ENCODE peak calls at places on chromosome 14, in four cellular contexts. Y is cardiac muscle cell, W is tibial artery, B is endodermal cell. O is an unnamed sample.

GRCh38 chr14:58749066-58749669 is 111.4 kb downstream of the DACT1 start:
- DNase-seq in W (peak), Y (peak), B (no peak), O (no peak)

GRCh38 chr14:35121026-35121886 is 534 bp downstream of the PPP2R3C start:
- DNase-seq in B (peak), W (peak), Y (no peak), O (no peak)

GRCh38 chr14:20327005-20327869 is 5.8 kb downstream of the CCNB1IP1 start:
- DNase-seq in B (no peak), Y (peak), W (no peak), O (no peak)

GRCh38 chr14:68476965-68477455 is 315.9 kb downstream of the ZFP36L1 start:
- DNase-seq in B (no peak), W (no peak), Y (no peak), O (no peak)

GRCh38 chr14:69107407-69108003 is 45.4 kb downstream of the DCAF5 start:
- DNase-seq in W (no peak), Y (peak), B (peak), O (no peak)

GRCh38 chr14:32202468-32202865 is 602 bp downstream of the RNU6-8 start:
- DNase-seq in B (peak), W (no peak), Y (peak), O (no peak)

GRCh38 chr14:58865520-58866281 is 227.9 kb downstream of the DACT1 start:
- DNase-seq in Y (no peak), W (no peak), B (no peak), O (peak)

GRCh38 chr14:29016050-29016900 is 249.7 kb downstream of the FOXG1 start:
- DNase-seq in Y (peak), B (peak), W (no peak), O (peak)

GRCh38 chr14:73290279-73290678 is 53.0 kb downstream of the PAPLN start:
- DNase-seq in W (no peak), Y (no peak), B (no peak), O (no peak)

GRCh38 chr14:52730708-52731111 is 744 bp downstream of the STYX start:
- DNase-seq in W (no peak), B (no peak), Y (no peak), O (no peak)

GRCh38 chr14:89378119-89378518 is 38.9 kb downstream of the FOXN3 start:
- DNase-seq in Y (no peak), B (no peak), W (no peak), O (no peak)

GRCh38 chr14:99148861-99149610 is 123.0 kb downstream of the BCL11B start:
- DNase-seq in W (peak), Y (no peak), B (peak), O (peak)

GRCh38 chr14:95464103-95464502 is 52.3 kb downstream of the SYNE3 start:
- DNase-seq in W (no peak), Y (no peak), B (no peak), O (no peak)

GRCh38 chr14:54343276-54344121 is 53.3 kb upstream of the CDKN3 start:
- DNase-seq in B (no peak), W (no peak), Y (no peak), O (no peak)

GRCh38 chr14:67943947-67944346 is 124.4 kb downstream of the RAD51B start:
- DNase-seq in W (peak), Y (peak), B (peak), O (peak)

GRCh38 chr14:51929156-51929555 is 60.2 kb upstream of the RTRAF start:
- DNase-seq in B (no peak), Y (no peak), W (no peak), O (no peak)

GRCh38 chr14:100192672-100193416 is 33.4 kb upstream of the DEGS2 start:
- DNase-seq in W (peak), B (peak), Y (peak), O (peak)
- H3K4me3 ChIP-seq in W (peak), B (no peak), Y (peak), O (peak)

GRCh38 chr14:92465353-92466067 is 48.1 kb upstream of the RIN3 start:
- DNase-seq in B (peak), Y (no peak), W (no peak), O (no peak)
- H3K4me3 ChIP-seq in B (no peak), Y (no peak), W (no peak), O (no peak)

DNA sequence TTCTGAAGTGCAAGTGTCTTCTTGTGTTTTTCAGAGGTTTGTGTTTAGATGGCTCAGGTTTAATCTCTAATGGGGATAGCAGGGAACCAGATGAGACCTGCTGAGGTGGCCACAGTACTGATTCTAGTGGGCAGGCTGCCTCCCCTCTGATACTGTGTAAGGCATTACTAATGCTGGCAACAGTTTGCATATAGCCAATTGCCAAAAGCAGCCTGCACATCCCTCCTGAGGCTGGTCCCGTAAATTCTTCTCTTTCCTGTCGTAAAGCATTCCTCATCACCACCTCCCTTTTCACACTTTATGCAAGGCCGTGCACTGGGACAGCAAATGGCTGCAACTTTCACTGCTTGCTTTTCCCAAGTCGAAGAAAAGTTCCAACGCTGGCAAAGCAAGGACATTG is 178.4 kb upstream of the HIF1A start:
- DNase-seq in B (peak), W (no peak), Y (no peak), O (no peak)
- H3K4me3 ChIP-seq in B (no peak), W (no peak), Y (no peak), O (no peak)

GRCh38 chr14:105419305-105420091 is at the start of gene MTA1:
- DNase-seq in W (no peak), B (no peak), Y (peak), O (no peak)

GRCh38 chr14:105422695-105423487 is 3.3 kb downstream of the MTA1 start:
- DNase-seq in B (no peak), W (no peak), Y (no peak), O (no peak)

GRCh38 chr14:105420141-105420975 is 731 bp downstream of the MTA1 start:
- DNase-seq in B (no peak), Y (no peak), W (no peak), O (no peak)

GRCh38 chr14:105421723-105422615 is 2.3 kb downstream of the MTA1 start:
- DNase-seq in Y (no peak), W (no peak), B (no peak), O (no peak)

GRCh38 chr14:105420976-105421674 is 1.5 kb downstream of the MTA1 start:
- DNase-seq in W (no peak), Y (no peak), B (no peak), O (no peak)
- H3K4me3 ChIP-seq in W (peak), Y (peak), B (peak), O (peak)

GRCh38 chr14:50381823-50382287 is 14.8 kb downstream of the CDKL1 start:
- DNase-seq in Y (no peak), B (no peak), W (no peak), O (no peak)

GRCh38 chr14:50380455-50380854 is 16.2 kb downstream of the CDKL1 start:
- DNase-seq in Y (no peak), W (no peak), B (no peak), O (no peak)

GRCh38 chr14:50381008-50381407 is 15.7 kb downstream of the CDKL1 start:
- DNase-seq in B (no peak), W (no peak), Y (no peak), O (no peak)

GRCh38 chr14:50387543-50387942 is 9.1 kb downstream of the CDKL1 start:
- DNase-seq in W (no peak), B (no peak), Y (no peak), O (no peak)

GRCh38 chr14:50383618-50384225 is 13.0 kb downstream of the CDKL1 start:
- DNase-seq in B (no peak), W (no peak), Y (peak), O (no peak)
- H3K4me3 ChIP-seq in B (no peak), W (no peak), Y (no peak), O (no peak)

GRCh38 chr14:101363880-101364391 is 197.4 kb upstream of the DIO3 start:
- DNase-seq in W (no peak), Y (no peak), B (no peak), O (no peak)

GRCh38 chr14:101361044-101361443 is 200.3 kb upstream of the DIO3 start:
- DNase-seq in B (no peak), W (no peak), Y (no peak), O (no peak)

GRCh38 chr14:101361451-101362433 is 199.6 kb upstream of the DIO3 start:
- DNase-seq in B (no peak), Y (no peak), W (no peak), O (no peak)

GRCh38 chr14:101363261-101363555 is 198.1 kb upstream of the DIO3 start:
- DNase-seq in Y (no peak), W (no peak), B (no peak), O (no peak)

DNA sequence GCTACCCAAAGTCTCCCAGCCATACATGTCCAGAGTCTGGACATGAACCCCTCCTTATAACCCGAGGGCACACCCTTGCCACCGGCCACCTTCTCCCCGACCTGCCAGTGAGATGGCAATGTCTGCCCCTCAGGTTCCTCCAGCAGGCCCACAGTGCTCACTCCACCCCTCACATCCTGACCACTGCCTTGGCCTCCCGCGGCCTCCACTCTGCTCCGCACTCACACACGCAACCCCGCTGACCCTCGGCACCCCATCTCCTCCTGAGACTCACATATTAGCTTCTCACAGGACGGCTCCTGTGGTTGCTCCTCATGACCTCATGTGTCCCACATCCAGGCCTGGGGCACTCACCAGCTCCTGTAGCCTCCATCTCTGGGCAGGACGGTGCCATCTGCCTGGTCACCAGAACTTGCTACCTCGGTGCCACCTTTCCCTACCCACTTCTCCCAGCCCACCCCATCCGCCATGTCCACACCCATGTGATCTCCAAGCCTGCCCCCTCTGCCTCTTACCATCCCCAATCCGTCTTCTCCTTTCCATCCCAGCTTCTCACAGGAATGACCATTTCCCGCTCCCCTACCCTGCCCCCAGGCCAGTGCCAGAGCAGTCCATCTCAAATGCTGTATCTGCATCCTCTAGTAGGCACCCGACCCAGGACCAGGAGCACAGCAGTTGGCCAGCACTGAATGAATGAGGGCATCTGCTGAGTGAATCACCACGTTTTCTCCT is 198.6 kb upstream of the DIO3 start:
- DNase-seq in Y (no peak), B (no peak), W (no peak), O (no peak)
- H3K4me3 ChIP-seq in Y (no peak), B (no peak), W (no peak), O (no peak)

GRCh38 chr14:103126873-103127304 is 3.6 kb downstream of the TNFAIP2 start:
- DNase-seq in W (no peak), B (peak), Y (peak), O (peak)

GRCh38 chr14:103125098-103126070 is 2.1 kb downstream of the TNFAIP2 start:
- DNase-seq in B (no peak), Y (no peak), W (no peak), O (no peak)

GRCh38 chr14:103127356-103127755 is 4.1 kb downstream of the TNFAIP2 start:
- DNase-seq in B (no peak), Y (no peak), W (no peak), O (no peak)

GRCh38 chr14:103124501-103125001 is 1.3 kb downstream of the TNFAIP2 start:
- DNase-seq in W (no peak), Y (no peak), B (no peak), O (no peak)

DNA sequence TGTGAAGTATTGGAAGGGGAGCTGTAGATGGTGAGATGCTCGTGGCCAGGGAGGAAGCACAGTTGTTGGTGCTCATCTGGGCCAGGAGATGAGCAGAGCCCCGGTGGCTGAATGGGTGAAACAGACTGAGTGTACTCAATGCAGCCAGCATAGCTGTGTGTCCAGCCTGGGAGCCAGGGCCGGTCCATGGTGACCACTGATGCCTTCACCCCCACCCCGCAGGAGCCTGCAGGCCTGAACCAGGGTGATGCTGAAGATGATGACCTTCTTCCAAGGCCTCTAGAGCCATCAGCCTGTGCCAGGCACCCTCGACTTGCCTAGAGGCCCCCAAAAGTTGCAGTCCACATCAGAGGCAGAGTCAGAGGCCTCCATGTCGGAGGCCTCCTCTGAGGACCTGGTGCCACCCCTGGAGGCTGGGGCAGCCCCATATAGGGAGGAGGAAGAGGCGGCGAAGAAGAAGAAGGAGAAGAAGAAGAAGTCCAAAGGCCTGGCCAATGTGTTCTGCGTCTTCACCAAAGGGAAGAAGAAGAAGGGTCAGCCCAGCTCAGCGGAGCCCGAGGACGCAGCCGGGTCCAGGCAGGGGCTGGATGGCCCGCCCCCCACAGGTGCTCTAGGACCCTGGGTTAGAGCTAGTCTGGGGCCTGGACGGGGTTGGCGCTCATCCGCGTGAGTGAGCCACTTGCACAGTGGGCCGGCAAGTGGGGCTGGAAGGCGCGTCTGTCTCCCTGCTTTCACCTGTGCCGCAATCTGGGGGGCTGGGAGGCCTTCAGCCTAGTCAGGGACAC is 3.0 kb downstream of the TNFAIP2 start:
- DNase-seq in W (no peak), B (no peak), Y (no peak), O (no peak)
- H3K4me3 ChIP-seq in W (peak), B (no peak), Y (peak), O (peak)

DNA sequence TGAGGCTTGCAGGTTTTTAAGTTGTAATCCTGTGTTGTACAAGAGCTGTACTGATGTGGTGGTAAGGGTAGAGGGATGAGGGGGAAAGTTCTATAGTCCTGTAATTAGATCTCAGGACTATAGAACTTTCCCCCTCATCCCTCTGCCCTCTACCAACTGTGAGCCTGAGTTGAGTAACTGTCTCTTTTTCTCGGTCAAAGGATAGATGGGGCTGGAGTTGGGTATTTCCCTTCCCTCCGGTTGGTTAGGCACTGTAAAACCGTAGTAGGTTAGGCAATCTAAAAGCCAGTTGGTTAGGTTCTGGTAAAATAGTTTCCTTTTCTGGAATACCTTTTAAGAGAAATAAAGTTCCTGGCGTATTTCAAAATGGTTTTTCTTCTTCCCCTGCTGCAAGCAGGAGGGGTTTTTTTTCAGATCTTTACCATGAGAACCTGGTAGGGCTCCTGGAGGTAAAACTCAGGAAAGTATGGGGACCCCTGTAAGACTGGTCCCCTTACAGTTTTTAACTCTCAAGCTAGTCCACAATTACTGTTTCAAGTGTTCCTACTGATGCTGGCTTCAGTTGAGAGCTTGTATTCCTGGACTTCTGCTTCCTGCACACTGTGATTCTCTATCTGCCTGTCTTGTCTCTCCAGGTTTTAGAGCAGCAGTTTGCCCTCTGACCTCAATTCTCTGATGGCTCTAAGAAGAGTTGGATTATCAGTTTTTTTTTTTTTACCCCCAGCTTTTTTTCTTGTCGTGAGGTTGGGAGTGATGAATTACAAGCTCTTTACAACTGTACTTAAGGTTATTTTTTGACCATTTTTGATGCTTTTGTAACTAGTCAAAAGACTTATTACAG is 58.7 kb downstream of the FUT8 start:
- DNase-seq in W (no peak), B (no peak), Y (peak), O (no peak)
- H3K4me3 ChIP-seq in W (no peak), B (no peak), Y (no peak), O (no peak)